ENCODE peak calls at places on chromosomes 12 and 14, in five cellular contexts. G, I, B, L and N are unnamed samples.

GRCh38 chr12:105740970-105741725 is 397.6 kb downstream of the NUAK1 start:
- DNase-seq in G (no peak), I (no peak), B (no peak), L (no peak), N (peak)

GRCh38 chr12:116551952-116552749 is 7.0 kb upstream of the MAP1LC3B2 start:
- DNase-seq in G (no peak), I (no peak), B (no peak), L (no peak), N (peak)

GRCh38 chr14:104396682-104397470 is 182.7 kb upstream of the C14orf180 start:
- DNase-seq in G (no peak), I (no peak), B (no peak), L (no peak), N (no peak)

GRCh38 chr12:101013993-101014392 is 196.0 kb downstream of the SLC5A8 start:
- DNase-seq in G (no peak), I (no peak), B (no peak), L (no peak), N (no peak)

GRCh38 chr12:101018540-101018939 is 191.5 kb downstream of the SLC5A8 start:
- DNase-seq in G (no peak), I (no peak), B (no peak), L (no peak), N (peak)

GRCh38 chr12:31234955-31235867 is 90.7 kb downstream of the SINHCAF start:
- DNase-seq in G (no peak), I (peak), B (no peak), L (no peak), N (peak)

GRCh38 chr12:51368640-51369517 is 22.3 kb downstream of the GALNT6 start:
- DNase-seq in G (peak), I (peak), B (no peak), L (peak), N (peak)

GRCh38 chr12:50106907-50107306 is 3.1 kb downstream of the GPD1 start:
- DNase-seq in G (no peak), I (no peak), B (no peak), L (no peak), N (no peak)

GRCh38 chr14:104393898-104394605 is 185.5 kb upstream of the C14orf180 start:
- DNase-seq in G (no peak), I (peak), B (no peak), L (no peak), N (peak)

GRCh38 chr14:71620401-71620800 is 311.8 kb upstream of the RGS6 start:
- DNase-seq in G (no peak), I (no peak), B (no peak), L (no peak), N (peak)

GRCh38 chr12:54273981-54274380 is 5.9 kb downstream of the CBX5 start:
- DNase-seq in G (no peak), I (no peak), B (no peak), L (no peak), N (no peak)

GRCh38 chr12:54279227-54279631 is 693 bp downstream of the CBX5 start:
- DNase-seq in G (no peak), I (no peak), B (no peak), L (no peak), N (no peak)

GRCh38 chr12:54279632-54280400 is at the start of gene CBX5:
- DNase-seq in G (peak), I (peak), B (peak), L (peak), N (peak)

GRCh38 chr12:54277823-54278276 is 2.1 kb downstream of the CBX5 start:
- DNase-seq in G (no peak), I (no peak), B (no peak), L (no peak), N (peak)

DNA sequence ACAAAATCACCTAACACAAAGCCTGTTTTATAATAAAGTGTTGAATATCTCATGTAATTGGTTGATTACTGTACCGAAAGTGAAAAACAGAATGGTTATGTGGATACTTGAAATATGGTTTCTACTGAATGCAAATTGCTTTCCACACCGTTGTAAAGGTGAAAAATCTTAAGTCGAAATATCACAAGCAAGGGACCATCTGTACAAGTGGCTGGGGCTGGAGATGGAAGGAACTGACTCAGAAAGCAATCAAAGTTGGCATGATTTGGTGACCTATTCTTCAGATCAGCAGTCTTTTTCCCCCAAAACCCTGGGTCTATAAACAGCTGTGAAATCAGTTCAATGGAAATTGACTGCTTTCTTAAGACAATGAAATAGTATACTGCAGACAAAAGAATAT is 3.6 kb downstream of the CBX5 start:
- DNase-seq in G (no peak), I (no peak), B (no peak), L (no peak), N (no peak)
- TF ChIP-seq CTCF in G (no peak), I (no peak), B (no peak), L (no peak), N (no peak)

GRCh38 chr14:34237098-34237497 is 224.9 kb downstream of the SPTSSA start:
- DNase-seq in G (no peak), I (no peak), B (no peak), L (no peak), N (no peak)
- TF ChIP-seq CTCF in G (no peak), I (no peak), B (no peak), L (no peak), N (no peak)

GRCh38 chr12:119505001-119505400 is 88.6 kb upstream of the TMEM233 start:
- DNase-seq in G (no peak), I (no peak), B (no peak), L (no peak), N (peak)

GRCh38 chr12:119500209-119500608 is 93.4 kb upstream of the TMEM233 start:
- DNase-seq in G (no peak), I (no peak), B (no peak), L (no peak), N (no peak)
- TF ChIP-seq CTCF in G (no peak), I (no peak), B (no peak), L (no peak), N (no peak)

DNA sequence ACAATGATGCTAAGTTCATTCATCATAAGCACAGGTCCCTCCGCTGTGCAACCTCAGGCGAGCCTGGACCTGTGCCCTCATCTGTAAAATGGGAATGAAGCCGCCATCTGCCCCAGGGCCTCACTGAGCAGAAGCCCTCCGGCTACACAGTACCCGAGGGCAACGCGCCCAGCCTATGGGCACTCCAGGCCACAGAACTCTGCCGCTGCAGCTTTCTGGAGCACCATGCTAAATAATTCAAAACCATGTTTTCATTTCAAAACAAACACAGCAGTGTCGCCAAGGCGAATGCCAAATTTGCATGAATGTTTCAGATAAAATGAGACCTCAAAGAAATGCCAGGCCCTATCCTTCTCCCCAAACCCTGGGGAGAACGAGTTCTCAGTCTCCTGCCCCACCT is 4.0 kb downstream of the NCOR2 start:
- DNase-seq in G (no peak), I (no peak), B (no peak), L (no peak), N (no peak)
- TF ChIP-seq CTCF in G (no peak), I (no peak), B (no peak), L (no peak), N (no peak)